ENCODE peak calls at places on chromosomes 13 and 19, in ten cellular contexts. P is heart left ventricle; L is bronchial epithelial cell; D is trophoblast cell; X is aorta; F is PC-9; U is ascending aorta; N is CD8-positive, alpha-beta T cell; J is endothelial cell of umbilical vein; C is choroid plexus epithelial cell. O is an unnamed sample.
A peak's percentile ranks its signal among the peaks of the same experiment; 100 is the strongest.

GRCh38 chr13:111491021-111491420 is 170.6 kb downstream of the TEX29 start:
- DNase-seq in C (no peak), X (no peak), U (no peak), F (no peak), L (no peak), J (no peak), N (no peak), P (no peak), D (no peak), O (peak; percentile 69)

GRCh38 chr19:39401549-39402416 is 4.9 kb upstream of the ZFP36 start:
- DNase-seq in P (peak; percentile 56), F (peak; percentile 5), N (peak; percentile 83), D (peak; percentile 85), J (no peak), L (peak; percentile 97), C (peak; percentile 83), U (peak; percentile 78), X (peak; percentile 82), O (peak; percentile 87)

GRCh38 chr13:59326717-59327116 is 837.0 kb downstream of the DIAPH3 start:
- DNase-seq in D (no peak), F (no peak), X (no peak), P (no peak), U (no peak), L (no peak), C (no peak), J (no peak), N (no peak), O (no peak)

GRCh38 chr13:97544041-97544765 is 110.2 kb downstream of the RAP2A start:
- DNase-seq in L (no peak), X (no peak), P (no peak), F (no peak), N (no peak), U (no peak), D (peak; percentile 60), C (peak; percentile 80), J (no peak), O (no peak)

GRCh38 chr13:94327318-94327717 is 152.2 kb downstream of the DCT start:
- DNase-seq in P (no peak), N (peak; percentile 63), D (peak; percentile 11), C (no peak), F (no peak), X (no peak), L (no peak), U (no peak), J (peak; percentile 12), O (no peak)

GRCh38 chr13:98677398-98677797 is 75.1 kb downstream of the SLC15A1 start:
- DNase-seq in N (no peak), F (no peak), D (no peak), P (no peak), X (no peak), C (peak; percentile 74), U (no peak), J (no peak), L (peak; percentile 84), O (no peak)

GRCh38 chr13:20470136-20470535 is 55.5 kb downstream of the CRYL1 start:
- DNase-seq in N (no peak), J (no peak), X (no peak), U (no peak), C (no peak), D (no peak), F (no peak), P (no peak), L (no peak), O (no peak)

GRCh38 chr13:77290342-77290741 is 36.6 kb downstream of the MYCBP2 start:
- DNase-seq in D (no peak), L (peak; percentile 49), P (no peak), C (no peak), N (no peak), U (no peak), J (no peak), X (no peak), F (no peak), O (no peak)

GRCh38 chr13:114102521-114103288 is 29.7 kb downstream of the RASA3 start:
- DNase-seq in N (no peak), U (no peak), C (no peak), J (no peak), P (peak; percentile 21), X (peak; percentile 73), D (no peak), L (no peak), F (no peak), O (peak; percentile 62)

GRCh38 chr19:40210919-40211318 is 7.3 kb downstream of the TTC9B start:
- DNase-seq in L (no peak), F (no peak), C (no peak), X (no peak), P (no peak), J (no peak), N (no peak), U (no peak), D (no peak), O (no peak)

GRCh38 chr19:491146-491741 is 5.0 kb upstream of the MADCAM1 start:
- DNase-seq in N (no peak), P (no peak), J (no peak), C (peak; percentile 30), L (no peak), F (no peak), X (no peak), U (no peak), D (peak; percentile 36), O (no peak)

GRCh38 chr19:48991823-48992570 is 1.1 kb downstream of the GYS1 start:
- DNase-seq in X (peak; percentile 85), U (no peak), L (peak; percentile 69), P (peak; percentile 73), N (no peak), F (peak; percentile 67), J (peak; percentile 70), D (peak; percentile 86), C (peak; percentile 91), O (no peak)

GRCh38 chr13:99659234-99659633 is 158.0 kb downstream of the TM9SF2 start:
- DNase-seq in L (no peak), P (no peak), U (no peak), N (no peak), C (no peak), D (no peak), F (peak; percentile 30), J (peak; percentile 11), X (no peak), O (no peak)

GRCh38 chr19:2782357-2782935 is 627 bp downstream of the SGTA start:
- DNase-seq in D (peak; percentile 55), C (peak; percentile 13), L (no peak), U (no peak), P (no peak), J (peak; percentile 4), X (no peak), N (no peak), F (no peak), O (no peak)

GRCh38 chr13:27270594-27271520 is at the start of gene RASL11A:
- DNase-seq in J (peak; percentile 87), F (peak; percentile 56), N (peak; percentile 85), D (peak; percentile 84), L (peak; percentile 55), C (peak; percentile 94), U (peak; percentile 44), X (peak; percentile 96), P (peak; percentile 92), O (peak; percentile 92)

GRCh38 chr13:113759525-113760137 is 605 bp downstream of the TMEM255B start:
- DNase-seq in D (no peak), U (no peak), L (no peak), J (peak; percentile 84), F (no peak), P (peak; percentile 52), X (peak; percentile 81), C (peak; percentile 7), N (no peak), O (no peak)

GRCh38 chr19:12195501-12195860 is 32.6 kb downstream of the ZNF136 start:
- DNase-seq in C (no peak), U (no peak), L (no peak), D (peak; percentile 31), J (no peak), F (no peak), X (no peak), P (no peak), N (no peak), O (no peak)
- H3K4me3 ChIP-seq in C (peak overlapping the region; percentile 65), U (peak overlapping the region; percentile 49), L (peak overlapping the region; percentile 53), D (peak overlapping the region; percentile 74), J (no peak overlapping the region), F (no peak overlapping the region), X (no peak overlapping the region), P (peak overlapping the region; percentile 88), N (peak overlapping the region; percentile 61), O (peak overlapping the region; percentile 69)

DNA sequence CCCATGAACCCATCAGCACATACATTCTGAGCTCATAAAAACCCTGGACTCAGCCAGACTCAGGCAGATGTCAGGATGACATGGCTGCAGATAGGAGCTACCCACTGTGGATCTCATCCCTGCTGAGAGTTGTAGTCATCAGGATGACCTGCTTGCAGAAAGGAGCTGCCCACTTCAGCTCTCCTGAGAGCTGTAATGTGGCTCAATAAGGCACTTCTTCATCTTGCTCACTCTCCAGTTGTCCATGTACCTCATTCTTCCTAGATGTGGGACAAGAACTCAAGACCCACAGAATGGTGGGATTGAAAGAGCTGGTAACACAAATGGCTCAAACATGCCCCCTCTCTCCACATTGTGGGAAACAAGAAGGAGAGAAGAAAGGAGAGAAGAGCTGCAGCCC is 58.2 kb downstream of the SLITRK1 start:
- DNase-seq in L (no peak), N (no peak), F (no peak), X (no peak), D (no peak), U (no peak), P (no peak), J (no peak), C (no peak), O (no peak)
- H3K4me3 ChIP-seq in L (no peak overlapping the region), N (no peak overlapping the region), F (no peak overlapping the region), X (no peak overlapping the region), D (no peak overlapping the region), U (no peak overlapping the region), P (no peak overlapping the region), J (no peak overlapping the region), C (no peak overlapping the region), O (no peak overlapping the region)

GRCh38 chr13:74554581-74555290 is 420.5 kb upstream of the KLF12 start:
- DNase-seq in J (no peak), U (no peak), X (no peak), D (no peak), F (no peak), C (no peak), P (no peak), N (no peak), L (no peak), O (no peak)
- H3K4me3 ChIP-seq in J (no peak overlapping the region), U (no peak overlapping the region), X (no peak overlapping the region), D (no peak overlapping the region), F (no peak overlapping the region), C (no peak overlapping the region), P (no peak overlapping the region), N (no peak overlapping the region), L (no peak overlapping the region), O (no peak overlapping the region)

GRCh38 chr19:29974701-29975100 is 32.7 kb downstream of the URI1 start:
- DNase-seq in F (no peak), P (no peak), X (no peak), D (no peak), J (no peak), N (no peak), C (no peak), U (no peak), L (no peak), O (no peak)

GRCh38 chr19:29983568-29983967 is 41.5 kb downstream of the URI1 start:
- DNase-seq in J (no peak), P (no peak), L (no peak), F (no peak), U (no peak), N (no peak), D (no peak), C (no peak), X (no peak), O (no peak)

GRCh38 chr19:29976151-29976943 is 34.3 kb downstream of the URI1 start:
- DNase-seq in L (no peak), P (no peak), F (no peak), U (no peak), N (no peak), X (no peak), D (no peak), J (no peak), C (no peak), O (no peak)

GRCh38 chr19:29978139-29978538 is 36.1 kb downstream of the URI1 start:
- DNase-seq in J (no peak), P (no peak), X (no peak), U (no peak), L (no peak), N (no peak), D (no peak), F (no peak), C (no peak), O (no peak)
- H3K4me3 ChIP-seq in J (no peak overlapping the region), P (no peak overlapping the region), X (no peak overlapping the region), U (no peak overlapping the region), L (no peak overlapping the region), N (no peak overlapping the region), D (no peak overlapping the region), F (no peak overlapping the region), C (no peak overlapping the region), O (no peak overlapping the region)